ENCODE peak calls at places on chromosomes 4 and X, in ten cellular contexts. W, E, P, H, T, J, F, G, Y and K are unnamed samples.

GRCh38 chr4:40887690-40888089 is 137.9 kb downstream of the NSUN7 start:
- DNase-seq in W (no peak), G (no peak), P (peak), J (no peak), T (no peak), Y (no peak), H (no peak), E (no peak), F (no peak), K (no peak)

GRCh38 chrX:130393451-130394074 is 8.1 kb upstream of the GPR119 start:
- DNase-seq in P (peak), G (peak), W (peak), H (peak), F (peak), E (no peak), J (peak), Y (peak), T (peak), K (peak)

GRCh38 chr4:148081267-148081666 is 349.4 kb downstream of the ARHGAP10 start:
- DNase-seq in T (no peak), P (no peak), E (no peak), F (no peak), H (no peak), G (no peak), Y (no peak), W (no peak), J (no peak), K (no peak)

GRCh38 chr4:3827616-3828492 is 61.7 kb downstream of the ADRA2C start:
- DNase-seq in E (no peak), Y (no peak), J (peak), W (peak), T (peak), H (peak), F (no peak), P (peak), G (peak), K (peak)

GRCh38 chr4:11719879-11720278 is 291.2 kb upstream of the HS3ST1 start:
- DNase-seq in W (no peak), E (no peak), G (no peak), T (no peak), J (peak), F (no peak), P (no peak), Y (no peak), H (peak), K (no peak)

GRCh38 chrX:134600714-134601113 is 57.6 kb downstream of the PLAC1 start:
- DNase-seq in P (peak), H (no peak), T (no peak), W (no peak), G (no peak), Y (no peak), J (no peak), F (no peak), E (no peak), K (no peak)

GRCh38 chr4:39636786-39637185 is 1.9 kb downstream of the SMIM14 start:
- DNase-seq in T (no peak), H (no peak), W (no peak), E (no peak), P (peak), G (no peak), J (no peak), F (no peak), Y (no peak), K (no peak)

GRCh38 chr4:85058551-85058950 is 92.1 kb upstream of the WDFY3 start:
- DNase-seq in H (no peak), Y (no peak), T (no peak), P (peak), J (no peak), E (no peak), W (no peak), F (no peak), G (no peak), K (no peak)

GRCh38 chrX:80841259-80841658 is 31.6 kb upstream of the BRWD3 start:
- DNase-seq in H (no peak), Y (no peak), P (no peak), T (no peak), J (no peak), W (no peak), F (no peak), G (no peak), E (no peak), K (no peak)

GRCh38 chr4:185134176-185134869 is 8.7 kb upstream of the SLC25A4 start:
- DNase-seq in J (no peak), H (no peak), F (peak), T (peak), W (no peak), G (peak), E (no peak), P (peak), Y (peak), K (no peak)

GRCh38 chrX:129577473-129577872 is 37.4 kb downstream of the OCRL start:
- DNase-seq in J (no peak), Y (no peak), H (no peak), E (no peak), P (peak), T (peak), F (peak), W (no peak), G (peak), K (no peak)

GRCh38 chrX:43559643-43560042 is 96.5 kb upstream of the MAOA start:
- DNase-seq in H (peak), F (peak), E (no peak), T (peak), G (peak), W (peak), Y (peak), P (peak), J (no peak), K (no peak)

GRCh38 chrX:153851981-153852380 is 21.6 kb upstream of the PDZD4 start:
- DNase-seq in W (no peak), T (no peak), J (no peak), H (no peak), P (no peak), G (no peak), F (no peak), E (no peak), Y (no peak), K (no peak)

GRCh38 chr4:39319678-39320077 is 46.5 kb downstream of the RFC1 start:
- DNase-seq in G (peak), E (no peak), W (no peak), T (peak), P (peak), F (peak), H (no peak), Y (no peak), J (no peak), K (no peak)

GRCh38 chrX:137479394-137479793 is 86.5 kb upstream of the ZIC3 start:
- DNase-seq in W (no peak), G (no peak), P (no peak), T (peak), J (no peak), H (no peak), Y (no peak), F (no peak), E (no peak), K (no peak)

GRCh38 chrX:132086717-132087116 is 41.1 kb downstream of the FRMD7 start:
- DNase-seq in G (no peak), F (no peak), Y (no peak), P (no peak), W (no peak), H (no peak), T (no peak), E (no peak), J (no peak), K (no peak)

GRCh38 chrX:54435121-54435520 is 5.1 kb upstream of the TSR2 start:
- DNase-seq in W (no peak), E (no peak), Y (no peak), F (no peak), J (no peak), G (no peak), H (no peak), T (no peak), P (no peak), K (no peak)

GRCh38 chrX:53284684-53285447 is 3.5 kb upstream of the IQSEC2 start:
- DNase-seq in Y (peak), W (peak), T (peak), E (peak), F (peak), G (peak), J (peak), H (no peak), P (peak), K (peak)

GRCh38 chrX:19272452-19272851 is 71.3 kb upstream of the PDHA1 start:
- DNase-seq in T (no peak), E (no peak), F (no peak), G (no peak), Y (no peak), H (no peak), J (no peak), P (peak), W (no peak), K (no peak)

GRCh38 chr4:66974665-66975064 is 570.6 kb downstream of the CENPC start:
- DNase-seq in T (no peak), Y (no peak), F (no peak), P (no peak), E (no peak), G (no peak), W (no peak), J (no peak), H (no peak), K (no peak)

GRCh38 chrX:136065044-136065671 is 79.9 kb downstream of the SLC9A6 start:
- DNase-seq in H (no peak), Y (no peak), F (no peak), P (peak), J (peak), T (no peak), G (no peak), E (no peak), W (no peak), K (no peak)

GRCh38 chrX:108437789-108438623 is at the start of gene COL4A6:
- DNase-seq in P (no peak), G (peak), J (peak), W (peak), H (no peak), E (no peak), T (no peak), Y (no peak), F (peak), K (no peak)

GRCh38 chr4:64000241-64000640 is 409.0 kb downstream of the TECRL start:
- DNase-seq in W (no peak), H (no peak), G (no peak), F (no peak), Y (no peak), E (no peak), T (no peak), J (no peak), P (no peak), K (no peak)

GRCh38 chr4:114780205-114780604 is 181.6 kb downstream of the UGT8 start:
- DNase-seq in J (no peak), W (no peak), F (no peak), T (peak), E (no peak), G (peak), P (peak), Y (peak), H (no peak), K (no peak)

GRCh38 chr4:124178449-124179021 is 534.0 kb downstream of the ANKRD50 start:
- DNase-seq in Y (no peak), E (no peak), J (no peak), G (no peak), T (no peak), F (no peak), P (peak), H (no peak), W (no peak), K (no peak)

GRCh38 chr4:26083987-26084386 is 170.0 kb downstream of the SMIM20 start:
- DNase-seq in G (no peak), P (peak), E (no peak), T (no peak), H (no peak), W (no peak), J (no peak), F (no peak), Y (no peak), K (no peak)

GRCh38 chrX:151000901-151001301 is 17.8 kb downstream of the HMGB3 start:
- DNase-seq in W (no peak), Y (no peak), G (no peak), F (no peak), J (no peak), P (peak), H (no peak), E (no peak), T (no peak), K (no peak)

GRCh38 chrX:42752730-42753129 is 25.2 kb downstream of the PPP1R2C start:
- DNase-seq in J (peak), P (no peak), F (no peak), Y (peak), T (no peak), E (no peak), W (no peak), G (no peak), H (no peak), K (no peak)

GRCh38 chr4:20273793-20274192 is 22.1 kb downstream of the SLIT2 start:
- DNase-seq in J (no peak), W (no peak), F (no peak), Y (no peak), G (no peak), H (no peak), E (no peak), P (no peak), T (no peak), K (no peak)

GRCh38 chr4:181443003-181443402 is 800.2 kb upstream of the TENM3 start:
- DNase-seq in H (no peak), E (no peak), J (no peak), P (no peak), W (no peak), F (no peak), G (no peak), Y (no peak), T (no peak), K (no peak)

GRCh38 chr4:83390965-83391364 is 56.3 kb upstream of the HPSE start:
- DNase-seq in T (no peak), F (no peak), P (no peak), H (no peak), W (no peak), E (no peak), Y (no peak), G (no peak), J (no peak), K (no peak)

GRCh38 chr4:79498282-79498681 is 90.3 kb upstream of the GK2 start:
- DNase-seq in Y (no peak), P (peak), T (no peak), W (no peak), G (no peak), J (no peak), F (no peak), E (no peak), H (no peak), K (no peak)

GRCh38 chr4:1512738-1513660 is 106.8 kb upstream of the NKX1-1 start:
- DNase-seq in W (no peak), E (no peak), Y (no peak), F (peak), P (no peak), H (no peak), T (peak), G (peak), J (no peak), K (no peak)

GRCh38 chrX:15416133-15416993 is 32.1 kb upstream of the VEGFD start:
- DNase-seq in W (no peak), J (no peak), F (no peak), G (peak), T (no peak), E (no peak), P (no peak), H (no peak), Y (peak), K (no peak)

GRCh38 chr4:7979652-7979968 is 39.9 kb upstream of the AFAP1 start:
- DNase-seq in Y (no peak), T (no peak), E (no peak), G (no peak), W (no peak), P (no peak), J (peak), F (no peak), H (no peak), K (no peak)

GRCh38 chr4:102170910-102171309 is 174.4 kb downstream of the SLC39A8 start:
- DNase-seq in F (no peak), W (no peak), J (no peak), P (no peak), E (no peak), G (no peak), T (no peak), Y (no peak), H (no peak), K (no peak)

GRCh38 chr4:102172341-102172740 is 172.9 kb downstream of the SLC39A8 start:
- DNase-seq in Y (no peak), T (no peak), W (no peak), F (no peak), E (no peak), J (no peak), G (no peak), H (no peak), P (no peak), K (no peak)

GRCh38 chr4:102180080-102180479 is 165.2 kb downstream of the SLC39A8 start:
- DNase-seq in T (peak), F (no peak), Y (no peak), H (no peak), G (no peak), W (no peak), P (no peak), E (no peak), J (no peak), K (no peak)

GRCh38 chr4:102169345-102169744 is 175.9 kb downstream of the SLC39A8 start:
- DNase-seq in J (no peak), H (no peak), W (no peak), Y (no peak), P (no peak), T (peak), F (no peak), E (no peak), G (peak), K (no peak)

GRCh38 chr4:102174800-102175199 is 170.5 kb downstream of the SLC39A8 start:
- DNase-seq in F (no peak), H (no peak), Y (no peak), G (peak), E (no peak), W (no peak), T (no peak), P (no peak), J (no peak), K (no peak)
- H3K27ac ChIP-seq in F (no peak), H (no peak), Y (no peak), G (no peak), E (no peak), W (no peak), T (peak), P (no peak), J (no peak), K (no peak)

GRCh38 chrX:49960061-49960460 is 37.7 kb downstream of the CLCN5 start:
- DNase-seq in J (no peak), E (no peak), F (no peak), Y (no peak), W (no peak), P (no peak), T (no peak), H (no peak), G (no peak), K (no peak)
- H3K27ac ChIP-seq in J (no peak), E (no peak), F (no peak), Y (no peak), W (no peak), P (no peak), T (no peak), H (no peak), G (no peak), K (no peak)

GRCh38 chrX:48940404-48940955 is 16.9 kb downstream of the OTUD5 start:
- DNase-seq in H (no peak), F (peak), J (no peak), E (no peak), G (no peak), Y (no peak), P (no peak), W (no peak), T (no peak), K (no peak)

GRCh38 chrX:48945517-48946348 is 11.7 kb downstream of the OTUD5 start:
- DNase-seq in H (peak), F (peak), J (peak), G (peak), W (peak), P (peak), Y (peak), T (peak), E (peak), K (peak)

GRCh38 chrX:48938721-48939416 is 18.5 kb downstream of the OTUD5 start:
- DNase-seq in G (no peak), J (no peak), E (peak), W (no peak), H (no peak), Y (no peak), P (no peak), F (no peak), T (no peak), K (no peak)

GRCh38 chrX:48939417-48940228 is 17.8 kb downstream of the OTUD5 start:
- DNase-seq in J (no peak), F (no peak), P (no peak), G (no peak), H (no peak), E (no peak), W (no peak), Y (peak), T (no peak), K (no peak)

DNA sequence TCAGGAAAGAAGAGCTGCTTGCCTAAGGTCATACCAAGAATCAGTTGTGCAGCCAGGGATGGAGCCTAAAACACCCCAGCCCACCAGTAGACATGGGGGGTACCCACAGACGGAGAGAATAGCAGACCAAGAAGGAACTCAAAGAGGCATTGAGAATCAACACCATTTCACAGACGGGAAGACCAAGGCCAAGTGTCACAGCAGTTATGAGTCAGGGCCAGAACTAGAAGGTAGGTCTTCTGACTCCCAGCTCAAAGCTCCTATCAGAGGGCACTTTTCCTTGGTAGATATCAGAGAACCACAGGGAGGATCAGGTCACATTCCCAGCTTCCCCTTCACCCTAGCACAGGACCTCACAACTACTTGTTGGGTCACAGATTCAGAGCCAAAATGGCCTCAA is 14.5 kb downstream of the OTUD5 start:
- DNase-seq in E (no peak), T (no peak), G (no peak), W (no peak), P (no peak), Y (no peak), J (no peak), F (peak), H (no peak), K (no peak)
- H3K27ac ChIP-seq in E (peak), T (no peak), G (no peak), W (no peak), P (no peak), Y (peak), J (no peak), F (peak), H (no peak), K (no peak)

GRCh38 chrX:115330498-115331138 is 41.1 kb downstream of the LUZP4 start:
- DNase-seq in G (peak), P (peak), J (no peak), W (peak), F (peak), Y (peak), T (peak), H (no peak), E (no peak), K (peak)
- H3K27ac ChIP-seq in G (peak), P (no peak), J (no peak), W (no peak), F (no peak), Y (no peak), T (no peak), H (no peak), E (no peak), K (no peak)

GRCh38 chr4:88573286-88573994 is 18.8 kb upstream of the HERC3 start:
- DNase-seq in T (no peak), P (no peak), W (no peak), E (no peak), Y (no peak), J (no peak), F (no peak), G (no peak), H (no peak), K (no peak)
- H3K27ac ChIP-seq in T (no peak), P (peak), W (no peak), E (no peak), Y (no peak), J (no peak), F (no peak), G (no peak), H (no peak), K (no peak)